ENCODE peak calls at places on chromosome 14, in five cellular contexts. One of them, this sample, is unnamed.
A peak's percentile ranks its signal among the peaks of the same experiment; 100 is the strongest.

GRCh38 chr14:69299286-69300035 is 39.5 kb downstream of the GALNT16 start:
- ATAC-seq in T-cell: no peak
- ATAC-seq in Right ventricle myocardium superior: no peak
- ATAC-seq in heart left ventricle: peak; percentile 37
- ATAC-seq in CD8-positive, alpha-beta T cell: no peak
- ATAC-seq in this sample: no peak

GRCh38 chr14:37384870-37385596 is 187.3 kb downstream of the MIPOL1 start:
- ATAC-seq in T-cell: no peak
- ATAC-seq in Right ventricle myocardium superior: no peak
- ATAC-seq in heart left ventricle: no peak
- ATAC-seq in CD8-positive, alpha-beta T cell: no peak
- ATAC-seq in this sample: no peak

GRCh38 chr14:92751819-92752218 is 3.4 kb upstream of the LGMN start:
- ATAC-seq in T-cell: no peak
- ATAC-seq in Right ventricle myocardium superior: no peak
- ATAC-seq in heart left ventricle: no peak
- ATAC-seq in CD8-positive, alpha-beta T cell: no peak
- ATAC-seq in this sample: no peak

GRCh38 chr14:95472819-95473251 is 43.6 kb downstream of the SYNE3 start:
- ATAC-seq in T-cell: peak; percentile 61
- ATAC-seq in Right ventricle myocardium superior: peak; percentile 60
- ATAC-seq in heart left ventricle: peak; percentile 49
- ATAC-seq in CD8-positive, alpha-beta T cell: peak; percentile 26
- ATAC-seq in this sample: no peak

GRCh38 chr14:60637138-60637489 is 12.2 kb downstream of the SIX1 start:
- ATAC-seq in T-cell: no peak
- ATAC-seq in Right ventricle myocardium superior: no peak
- ATAC-seq in heart left ventricle: no peak
- ATAC-seq in CD8-positive, alpha-beta T cell: no peak
- ATAC-seq in this sample: no peak

GRCh38 chr14:66099931-66100330 is 386.2 kb upstream of the CCDC196 start:
- ATAC-seq in T-cell: no peak
- ATAC-seq in Right ventricle myocardium superior: no peak
- ATAC-seq in heart left ventricle: no peak
- ATAC-seq in CD8-positive, alpha-beta T cell: no peak
- ATAC-seq in this sample: no peak

GRCh38 chr14:68853749-68854148 is 60.9 kb upstream of the ZFP36L1 start:
- ATAC-seq in T-cell: no peak
- ATAC-seq in Right ventricle myocardium superior: no peak
- ATAC-seq in heart left ventricle: no peak
- ATAC-seq in CD8-positive, alpha-beta T cell: no peak
- ATAC-seq in this sample: no peak

GRCh38 chr14:91327661-91328312 is 83.3 kb upstream of the GPR68 start:
- ATAC-seq in T-cell: no peak
- ATAC-seq in Right ventricle myocardium superior: no peak
- ATAC-seq in heart left ventricle: no peak
- ATAC-seq in CD8-positive, alpha-beta T cell: no peak
- ATAC-seq in this sample: no peak

GRCh38 chr14:57346741-57347140 is 43.6 kb upstream of the NAA30 start:
- ATAC-seq in T-cell: no peak
- ATAC-seq in Right ventricle myocardium superior: no peak
- ATAC-seq in heart left ventricle: no peak
- ATAC-seq in CD8-positive, alpha-beta T cell: no peak
- ATAC-seq in this sample: no peak

GRCh38 chr14:76832503-76832988 is 6.3 kb downstream of the LRRC74A start:
- ATAC-seq in T-cell: no peak
- ATAC-seq in Right ventricle myocardium superior: peak; percentile 47
- ATAC-seq in heart left ventricle: peak; percentile 47
- ATAC-seq in CD8-positive, alpha-beta T cell: no peak
- ATAC-seq in this sample: no peak

GRCh38 chr14:70033561-70033960 is 154.3 kb downstream of the SMOC1 start:
- ATAC-seq in T-cell: no peak
- ATAC-seq in Right ventricle myocardium superior: no peak
- ATAC-seq in heart left ventricle: no peak
- ATAC-seq in CD8-positive, alpha-beta T cell: no peak
- ATAC-seq in this sample: no peak

GRCh38 chr14:24456980-24457379 is 14.4 kb upstream of the SDR39U1 start:
- ATAC-seq in T-cell: no peak
- ATAC-seq in Right ventricle myocardium superior: no peak
- ATAC-seq in heart left ventricle: no peak
- ATAC-seq in CD8-positive, alpha-beta T cell: no peak
- ATAC-seq in this sample: peak; percentile 53

GRCh38 chr14:76228138-76228537 is 76.4 kb downstream of the GPATCH2L start:
- ATAC-seq in T-cell: no peak
- ATAC-seq in Right ventricle myocardium superior: no peak
- ATAC-seq in heart left ventricle: no peak
- ATAC-seq in CD8-positive, alpha-beta T cell: no peak
- ATAC-seq in this sample: no peak

GRCh38 chr14:68576496-68577244 is 216.2 kb downstream of the ZFP36L1 start:
- ATAC-seq in T-cell: no peak
- ATAC-seq in Right ventricle myocardium superior: peak; percentile 4
- ATAC-seq in heart left ventricle: no peak
- ATAC-seq in CD8-positive, alpha-beta T cell: no peak
- ATAC-seq in this sample: no peak

GRCh38 chr14:99730876-99731351 is 46.8 kb downstream of the CYP46A1 start:
- ATAC-seq in T-cell: no peak
- ATAC-seq in Right ventricle myocardium superior: no peak
- ATAC-seq in heart left ventricle: no peak
- ATAC-seq in CD8-positive, alpha-beta T cell: no peak
- ATAC-seq in this sample: no peak

GRCh38 chr14:96616168-96616681 is 114.0 kb downstream of the PAPOLA start:
- ATAC-seq in T-cell: no peak
- ATAC-seq in Right ventricle myocardium superior: no peak
- ATAC-seq in heart left ventricle: no peak
- ATAC-seq in CD8-positive, alpha-beta T cell: no peak
- ATAC-seq in this sample: no peak

GRCh38 chr14:72544615-72545387 is 349.1 kb downstream of the DPF3 start:
- ATAC-seq in T-cell: no peak
- ATAC-seq in Right ventricle myocardium superior: no peak
- ATAC-seq in heart left ventricle: peak; percentile 9
- ATAC-seq in CD8-positive, alpha-beta T cell: no peak
- ATAC-seq in this sample: no peak

GRCh38 chr14:29521526-29522137 is 406.0 kb downstream of the PRKD1 start:
- ATAC-seq in T-cell: no peak
- ATAC-seq in Right ventricle myocardium superior: no peak
- ATAC-seq in heart left ventricle: no peak
- ATAC-seq in CD8-positive, alpha-beta T cell: no peak
- ATAC-seq in this sample: no peak

GRCh38 chr14:35257809-35258208 is 34.4 kb upstream of the PSMA6 start:
- ATAC-seq in T-cell: no peak
- ATAC-seq in Right ventricle myocardium superior: no peak
- ATAC-seq in heart left ventricle: no peak
- ATAC-seq in CD8-positive, alpha-beta T cell: no peak
- ATAC-seq in this sample: no peak

GRCh38 chr14:35352274-35353233 is 52.0 kb downstream of the NFKBIA start:
- ATAC-seq in T-cell: peak; percentile 44
- ATAC-seq in Right ventricle myocardium superior: peak; percentile 85
- ATAC-seq in heart left ventricle: peak; percentile 66
- ATAC-seq in CD8-positive, alpha-beta T cell: no peak
- ATAC-seq in this sample: no peak

GRCh38 chr14:50792634-50793068 is 38.3 kb downstream of the NIN start:
- ATAC-seq in T-cell: no peak
- ATAC-seq in Right ventricle myocardium superior: peak; percentile 87
- ATAC-seq in heart left ventricle: peak; percentile 91
- ATAC-seq in CD8-positive, alpha-beta T cell: no peak
- ATAC-seq in this sample: no peak

GRCh38 chr14:104665092-104665662 is 24.2 kb upstream of the INF2 start:
- ATAC-seq in T-cell: peak; percentile 67
- ATAC-seq in Right ventricle myocardium superior: peak; percentile 18
- ATAC-seq in heart left ventricle: no peak
- ATAC-seq in CD8-positive, alpha-beta T cell: peak; percentile 49
- ATAC-seq in this sample: peak; percentile 33

GRCh38 chr14:63276492-63277342 is 42.0 kb downstream of the GPHB5 start:
- ATAC-seq in T-cell: no peak
- ATAC-seq in Right ventricle myocardium superior: peak; percentile 51
- ATAC-seq in heart left ventricle: no peak
- ATAC-seq in CD8-positive, alpha-beta T cell: peak; percentile 29
- ATAC-seq in this sample: peak; percentile 60

GRCh38 chr14:101008631-101009336 is 105.3 kb upstream of the RTL1 start:
- ATAC-seq in T-cell: no peak
- ATAC-seq in Right ventricle myocardium superior: no peak
- ATAC-seq in heart left ventricle: no peak
- ATAC-seq in CD8-positive, alpha-beta T cell: no peak
- ATAC-seq in this sample: no peak

GRCh38 chr14:101915871-101916815 is 48.2 kb upstream of the DYNC1H1 start:
- ATAC-seq in T-cell: no peak
- ATAC-seq in Right ventricle myocardium superior: peak; percentile 70
- ATAC-seq in heart left ventricle: peak; percentile 53
- ATAC-seq in CD8-positive, alpha-beta T cell: no peak
- ATAC-seq in this sample: no peak

GRCh38 chr14:55620277-55620676 is 40.3 kb downstream of the KTN1 start:
- ATAC-seq in T-cell: no peak
- ATAC-seq in Right ventricle myocardium superior: no peak
- ATAC-seq in heart left ventricle: no peak
- ATAC-seq in CD8-positive, alpha-beta T cell: no peak
- ATAC-seq in this sample: no peak

GRCh38 chr14:106209745-106210144 is 683.4 kb downstream of the TMEM121 start:
- ATAC-seq in T-cell: peak; percentile 95
- ATAC-seq in Right ventricle myocardium superior: no peak
- ATAC-seq in heart left ventricle: no peak
- ATAC-seq in CD8-positive, alpha-beta T cell: peak; percentile 89
- ATAC-seq in this sample: no peak

GRCh38 chr14:22281322-22281977 is 307.6 kb downstream of the DAD1 start:
- ATAC-seq in T-cell: no peak
- ATAC-seq in Right ventricle myocardium superior: no peak
- ATAC-seq in heart left ventricle: no peak
- ATAC-seq in CD8-positive, alpha-beta T cell: no peak
- ATAC-seq in this sample: no peak

GRCh38 chr14:90820958-90821357 is 4.7 kb upstream of the TTC7B start:
- ATAC-seq in T-cell: peak; percentile 91
- ATAC-seq in Right ventricle myocardium superior: no peak
- ATAC-seq in heart left ventricle: no peak
- ATAC-seq in CD8-positive, alpha-beta T cell: peak; percentile 78
- ATAC-seq in this sample: peak; percentile 100

GRCh38 chr14:22973217-22974032 is 8.9 kb downstream of the AJUBA start:
- ATAC-seq in T-cell: peak; percentile 61
- ATAC-seq in Right ventricle myocardium superior: peak; percentile 64
- ATAC-seq in heart left ventricle: peak; percentile 33
- ATAC-seq in CD8-positive, alpha-beta T cell: peak; percentile 52
- ATAC-seq in this sample: peak; percentile 38

GRCh38 chr14:76419399-76419798 is 43.5 kb downstream of the ESRRB start:
- ATAC-seq in T-cell: no peak
- ATAC-seq in Right ventricle myocardium superior: no peak
- ATAC-seq in heart left ventricle: no peak
- ATAC-seq in CD8-positive, alpha-beta T cell: no peak
- ATAC-seq in this sample: no peak

GRCh38 chr14:103109789-103110415 is 13.4 kb upstream of the TNFAIP2 start:
- ATAC-seq in T-cell: no peak
- ATAC-seq in Right ventricle myocardium superior: peak; percentile 58
- ATAC-seq in heart left ventricle: peak; percentile 16
- ATAC-seq in CD8-positive, alpha-beta T cell: no peak
- ATAC-seq in this sample: no peak

GRCh38 chr14:61662001-61662400 is 33.3 kb upstream of the HIF1A start:
- ATAC-seq in T-cell: peak; percentile 5
- ATAC-seq in Right ventricle myocardium superior: no peak
- ATAC-seq in heart left ventricle: no peak
- ATAC-seq in CD8-positive, alpha-beta T cell: no peak
- ATAC-seq in this sample: peak; percentile 15

GRCh38 chr14:65210118-65210826 is 108.0 kb upstream of the MAX start:
- ATAC-seq in T-cell: no peak
- ATAC-seq in Right ventricle myocardium superior: no peak
- ATAC-seq in heart left ventricle: no peak
- ATAC-seq in CD8-positive, alpha-beta T cell: no peak
- ATAC-seq in this sample: no peak

GRCh38 chr14:104280085-104280901 is 141.9 kb downstream of the KIF26A start:
- ATAC-seq in T-cell: no peak
- ATAC-seq in Right ventricle myocardium superior: no peak
- ATAC-seq in heart left ventricle: no peak
- ATAC-seq in CD8-positive, alpha-beta T cell: no peak
- ATAC-seq in this sample: no peak

GRCh38 chr14:99556134-99556791 is 47.7 kb downstream of the CCDC85C start:
- ATAC-seq in T-cell: no peak
- ATAC-seq in Right ventricle myocardium superior: no peak
- ATAC-seq in heart left ventricle: no peak
- ATAC-seq in CD8-positive, alpha-beta T cell: no peak
- ATAC-seq in this sample: no peak

This sample was measured in activated CD4-positive, CD25-positive, alpha-beta regulatory T cell treated with anti-CD3 and anti-CD28 coated beads, Interleukin-2, amount 50 U/mL, for 24 hours.